ENCODE peak calls at places on chromosomes 4 and X, in seven cellular contexts. One of them, this sample, is unnamed.

GRCh38 chrX:552496-552895 is 78.1 kb upstream of the SHOX start:
- DNase-seq in renal cortical epithelial cell: no peak
- DNase-seq in T47D: no peak
- DNase-seq in CMK: no peak
- DNase-seq in activated effector memory CD4-positive, alpha-beta T cell treated with Interleukin-2 at 50 U/mL for 16 hours: no peak
- DNase-seq in stimulated activated CD4-positive, alpha-beta T cell treated with anti-CD3 and anti-CD28 coated beads, Interleukin-4, amount 100 ng/mL, for 24 hours: no peak
- DNase-seq in left ventricle myocardium inferior: no peak
- DNase-seq in this sample: no peak

GRCh38 chrX:149455934-149456333 is 49.2 kb downstream of the IDS start:
- DNase-seq in renal cortical epithelial cell: no peak
- DNase-seq in T47D: no peak
- DNase-seq in CMK: no peak
- DNase-seq in activated effector memory CD4-positive, alpha-beta T cell treated with Interleukin-2 at 50 U/mL for 16 hours: no peak
- DNase-seq in stimulated activated CD4-positive, alpha-beta T cell treated with anti-CD3 and anti-CD28 coated beads, Interleukin-4, amount 100 ng/mL, for 24 hours: no peak
- DNase-seq in left ventricle myocardium inferior: no peak
- DNase-seq in this sample: no peak

GRCh38 chr4:52966781-52967180 is 104.7 kb downstream of the RASL11B start:
- DNase-seq in renal cortical epithelial cell: no peak
- DNase-seq in T47D: no peak
- DNase-seq in CMK: no peak
- DNase-seq in activated effector memory CD4-positive, alpha-beta T cell treated with Interleukin-2 at 50 U/mL for 16 hours: no peak
- DNase-seq in stimulated activated CD4-positive, alpha-beta T cell treated with anti-CD3 and anti-CD28 coated beads, Interleukin-4, amount 100 ng/mL, for 24 hours: no peak
- DNase-seq in left ventricle myocardium inferior: no peak
- DNase-seq in this sample: peak; percentile 24

GRCh38 chr4:175386776-175387507 is 425.1 kb downstream of the GPM6A start:
- DNase-seq in renal cortical epithelial cell: no peak
- DNase-seq in T47D: no peak
- DNase-seq in CMK: no peak
- DNase-seq in activated effector memory CD4-positive, alpha-beta T cell treated with Interleukin-2 at 50 U/mL for 16 hours: no peak
- DNase-seq in stimulated activated CD4-positive, alpha-beta T cell treated with anti-CD3 and anti-CD28 coated beads, Interleukin-4, amount 100 ng/mL, for 24 hours: no peak
- DNase-seq in left ventricle myocardium inferior: no peak
- DNase-seq in this sample: no peak

GRCh38 chr4:42490015-42490414 is 92.7 kb downstream of the SHISA3 start:
- DNase-seq in renal cortical epithelial cell: no peak
- DNase-seq in T47D: no peak
- DNase-seq in CMK: no peak
- DNase-seq in activated effector memory CD4-positive, alpha-beta T cell treated with Interleukin-2 at 50 U/mL for 16 hours: no peak
- DNase-seq in stimulated activated CD4-positive, alpha-beta T cell treated with anti-CD3 and anti-CD28 coated beads, Interleukin-4, amount 100 ng/mL, for 24 hours: no peak
- DNase-seq in left ventricle myocardium inferior: no peak
- DNase-seq in this sample: no peak

GRCh38 chrX:63922221-63922620 is 137.2 kb upstream of the ARHGEF9 start:
- DNase-seq in renal cortical epithelial cell: peak; percentile 27
- DNase-seq in T47D: peak; percentile 2
- DNase-seq in CMK: no peak
- DNase-seq in activated effector memory CD4-positive, alpha-beta T cell treated with Interleukin-2 at 50 U/mL for 16 hours: no peak
- DNase-seq in stimulated activated CD4-positive, alpha-beta T cell treated with anti-CD3 and anti-CD28 coated beads, Interleukin-4, amount 100 ng/mL, for 24 hours: no peak
- DNase-seq in left ventricle myocardium inferior: no peak
- DNase-seq in this sample: peak; percentile 9

GRCh38 chrX:25130619-25131018 is 114.9 kb upstream of the ARX start:
- DNase-seq in renal cortical epithelial cell: no peak
- DNase-seq in T47D: no peak
- DNase-seq in CMK: no peak
- DNase-seq in activated effector memory CD4-positive, alpha-beta T cell treated with Interleukin-2 at 50 U/mL for 16 hours: no peak
- DNase-seq in stimulated activated CD4-positive, alpha-beta T cell treated with anti-CD3 and anti-CD28 coated beads, Interleukin-4, amount 100 ng/mL, for 24 hours: no peak
- DNase-seq in left ventricle myocardium inferior: no peak
- DNase-seq in this sample: no peak

GRCh38 chrX:96102997-96103396 is 581.6 kb upstream of the DIAPH2 start:
- DNase-seq in renal cortical epithelial cell: no peak
- DNase-seq in T47D: no peak
- DNase-seq in CMK: no peak
- DNase-seq in activated effector memory CD4-positive, alpha-beta T cell treated with Interleukin-2 at 50 U/mL for 16 hours: no peak
- DNase-seq in stimulated activated CD4-positive, alpha-beta T cell treated with anti-CD3 and anti-CD28 coated beads, Interleukin-4, amount 100 ng/mL, for 24 hours: no peak
- DNase-seq in left ventricle myocardium inferior: no peak
- DNase-seq in this sample: no peak

GRCh38 chrX:103362504-103362903 is 6.2 kb downstream of the TCEAL9 start:
- DNase-seq in renal cortical epithelial cell: peak; percentile 91
- DNase-seq in T47D: peak; percentile 2
- DNase-seq in CMK: no peak
- DNase-seq in activated effector memory CD4-positive, alpha-beta T cell treated with Interleukin-2 at 50 U/mL for 16 hours: no peak
- DNase-seq in stimulated activated CD4-positive, alpha-beta T cell treated with anti-CD3 and anti-CD28 coated beads, Interleukin-4, amount 100 ng/mL, for 24 hours: no peak
- DNase-seq in left ventricle myocardium inferior: no peak
- DNase-seq in this sample: peak; percentile 38

GRCh38 chr4:61619528-61619927 is 419.4 kb downstream of the ADGRL3 start:
- DNase-seq in renal cortical epithelial cell: no peak
- DNase-seq in T47D: peak; percentile 9
- DNase-seq in CMK: no peak
- DNase-seq in activated effector memory CD4-positive, alpha-beta T cell treated with Interleukin-2 at 50 U/mL for 16 hours: no peak
- DNase-seq in stimulated activated CD4-positive, alpha-beta T cell treated with anti-CD3 and anti-CD28 coated beads, Interleukin-4, amount 100 ng/mL, for 24 hours: no peak
- DNase-seq in left ventricle myocardium inferior: no peak
- DNase-seq in this sample: no peak

GRCh38 chr4:10091531-10092181 is 24.9 kb downstream of the WDR1 start:
- DNase-seq in renal cortical epithelial cell: no peak
- DNase-seq in T47D: no peak
- DNase-seq in CMK: no peak
- DNase-seq in activated effector memory CD4-positive, alpha-beta T cell treated with Interleukin-2 at 50 U/mL for 16 hours: no peak
- DNase-seq in stimulated activated CD4-positive, alpha-beta T cell treated with anti-CD3 and anti-CD28 coated beads, Interleukin-4, amount 100 ng/mL, for 24 hours: no peak
- DNase-seq in left ventricle myocardium inferior: peak; percentile 16
- DNase-seq in this sample: no peak

GRCh38 chr4:25723409-25723808 is 67.8 kb downstream of the SLC34A2 start:
- DNase-seq in renal cortical epithelial cell: peak; percentile 34
- DNase-seq in T47D: peak; percentile 69
- DNase-seq in CMK: no peak
- DNase-seq in activated effector memory CD4-positive, alpha-beta T cell treated with Interleukin-2 at 50 U/mL for 16 hours: no peak
- DNase-seq in stimulated activated CD4-positive, alpha-beta T cell treated with anti-CD3 and anti-CD28 coated beads, Interleukin-4, amount 100 ng/mL, for 24 hours: no peak
- DNase-seq in left ventricle myocardium inferior: no peak
- DNase-seq in this sample: no peak

GRCh38 chr4:162891788-162892707 is 274.6 kb downstream of the NAF1 start:
- DNase-seq in renal cortical epithelial cell: no peak
- DNase-seq in T47D: no peak
- DNase-seq in CMK: no peak
- DNase-seq in activated effector memory CD4-positive, alpha-beta T cell treated with Interleukin-2 at 50 U/mL for 16 hours: no peak
- DNase-seq in stimulated activated CD4-positive, alpha-beta T cell treated with anti-CD3 and anti-CD28 coated beads, Interleukin-4, amount 100 ng/mL, for 24 hours: no peak
- DNase-seq in left ventricle myocardium inferior: no peak
- DNase-seq in this sample: no peak

GRCh38 chr4:168564024-168564423 is 67.2 kb downstream of the PALLD start:
- DNase-seq in renal cortical epithelial cell: no peak
- DNase-seq in T47D: no peak
- DNase-seq in CMK: no peak
- DNase-seq in activated effector memory CD4-positive, alpha-beta T cell treated with Interleukin-2 at 50 U/mL for 16 hours: no peak
- DNase-seq in stimulated activated CD4-positive, alpha-beta T cell treated with anti-CD3 and anti-CD28 coated beads, Interleukin-4, amount 100 ng/mL, for 24 hours: no peak
- DNase-seq in left ventricle myocardium inferior: no peak
- DNase-seq in this sample: no peak

GRCh38 chr4:17336524-17336941 is 175.4 kb downstream of the QDPR start:
- DNase-seq in renal cortical epithelial cell: peak; percentile 88
- DNase-seq in T47D: no peak
- DNase-seq in CMK: no peak
- DNase-seq in activated effector memory CD4-positive, alpha-beta T cell treated with Interleukin-2 at 50 U/mL for 16 hours: peak; percentile 68
- DNase-seq in stimulated activated CD4-positive, alpha-beta T cell treated with anti-CD3 and anti-CD28 coated beads, Interleukin-4, amount 100 ng/mL, for 24 hours: peak; percentile 81
- DNase-seq in left ventricle myocardium inferior: peak; percentile 16
- DNase-seq in this sample: no peak

GRCh38 chr4:123871351-123871750 is 474.8 kb downstream of the SPRY1 start:
- DNase-seq in renal cortical epithelial cell: peak; percentile 45
- DNase-seq in T47D: no peak
- DNase-seq in CMK: no peak
- DNase-seq in activated effector memory CD4-positive, alpha-beta T cell treated with Interleukin-2 at 50 U/mL for 16 hours: no peak
- DNase-seq in stimulated activated CD4-positive, alpha-beta T cell treated with anti-CD3 and anti-CD28 coated beads, Interleukin-4, amount 100 ng/mL, for 24 hours: no peak
- DNase-seq in left ventricle myocardium inferior: no peak
- DNase-seq in this sample: no peak

GRCh38 chr4:122784261-122784660 is 42.4 kb upstream of the FGF2 start:
- DNase-seq in renal cortical epithelial cell: no peak
- DNase-seq in T47D: no peak
- DNase-seq in CMK: no peak
- DNase-seq in activated effector memory CD4-positive, alpha-beta T cell treated with Interleukin-2 at 50 U/mL for 16 hours: no peak
- DNase-seq in stimulated activated CD4-positive, alpha-beta T cell treated with anti-CD3 and anti-CD28 coated beads, Interleukin-4, amount 100 ng/mL, for 24 hours: no peak
- DNase-seq in left ventricle myocardium inferior: no peak
- DNase-seq in this sample: no peak

GRCh38 chr4:88953400-88953799 is 103.6 kb downstream of the FAM13A start:
- DNase-seq in renal cortical epithelial cell: no peak
- DNase-seq in T47D: no peak
- DNase-seq in CMK: no peak
- DNase-seq in activated effector memory CD4-positive, alpha-beta T cell treated with Interleukin-2 at 50 U/mL for 16 hours: no peak
- DNase-seq in stimulated activated CD4-positive, alpha-beta T cell treated with anti-CD3 and anti-CD28 coated beads, Interleukin-4, amount 100 ng/mL, for 24 hours: no peak
- DNase-seq in left ventricle myocardium inferior: no peak
- DNase-seq in this sample: peak; percentile 22

GRCh38 chr4:184934961-184935360 is 83.3 kb upstream of the HELT start:
- DNase-seq in renal cortical epithelial cell: no peak
- DNase-seq in T47D: peak; percentile 52
- DNase-seq in CMK: no peak
- DNase-seq in activated effector memory CD4-positive, alpha-beta T cell treated with Interleukin-2 at 50 U/mL for 16 hours: no peak
- DNase-seq in stimulated activated CD4-positive, alpha-beta T cell treated with anti-CD3 and anti-CD28 coated beads, Interleukin-4, amount 100 ng/mL, for 24 hours: no peak
- DNase-seq in left ventricle myocardium inferior: no peak
- DNase-seq in this sample: no peak

GRCh38 chr4:38046735-38047487 is 86.7 kb downstream of the PTTG2 start:
- DNase-seq in renal cortical epithelial cell: peak; percentile 47
- DNase-seq in T47D: peak; percentile 55
- DNase-seq in CMK: no peak
- DNase-seq in activated effector memory CD4-positive, alpha-beta T cell treated with Interleukin-2 at 50 U/mL for 16 hours: no peak
- DNase-seq in stimulated activated CD4-positive, alpha-beta T cell treated with anti-CD3 and anti-CD28 coated beads, Interleukin-4, amount 100 ng/mL, for 24 hours: no peak
- DNase-seq in left ventricle myocardium inferior: no peak
- DNase-seq in this sample: peak; percentile 45

GRCh38 chr4:114694770-114695169 is 96.2 kb downstream of the UGT8 start:
- DNase-seq in renal cortical epithelial cell: peak; percentile 41
- DNase-seq in T47D: peak; percentile 42
- DNase-seq in CMK: no peak
- DNase-seq in activated effector memory CD4-positive, alpha-beta T cell treated with Interleukin-2 at 50 U/mL for 16 hours: no peak
- DNase-seq in stimulated activated CD4-positive, alpha-beta T cell treated with anti-CD3 and anti-CD28 coated beads, Interleukin-4, amount 100 ng/mL, for 24 hours: no peak
- DNase-seq in left ventricle myocardium inferior: no peak
- DNase-seq in this sample: peak; percentile 43

GRCh38 chr4:78954048-78954666 is 14.9 kb upstream of the PAQR3 start:
- DNase-seq in renal cortical epithelial cell: peak; percentile 16
- DNase-seq in T47D: peak; percentile 10
- DNase-seq in CMK: no peak
- DNase-seq in activated effector memory CD4-positive, alpha-beta T cell treated with Interleukin-2 at 50 U/mL for 16 hours: no peak
- DNase-seq in stimulated activated CD4-positive, alpha-beta T cell treated with anti-CD3 and anti-CD28 coated beads, Interleukin-4, amount 100 ng/mL, for 24 hours: no peak
- DNase-seq in left ventricle myocardium inferior: no peak
- DNase-seq in this sample: peak; percentile 11

GRCh38 chr4:182067828-182068227 is 175.4 kb upstream of the TENM3 start:
- DNase-seq in renal cortical epithelial cell: no peak
- DNase-seq in T47D: no peak
- DNase-seq in CMK: no peak
- DNase-seq in activated effector memory CD4-positive, alpha-beta T cell treated with Interleukin-2 at 50 U/mL for 16 hours: no peak
- DNase-seq in stimulated activated CD4-positive, alpha-beta T cell treated with anti-CD3 and anti-CD28 coated beads, Interleukin-4, amount 100 ng/mL, for 24 hours: no peak
- DNase-seq in left ventricle myocardium inferior: no peak
- DNase-seq in this sample: no peak

GRCh38 chr4:3484057-3484973 is 21.2 kb downstream of the DOK7 start:
- DNase-seq in renal cortical epithelial cell: peak; percentile 77
- DNase-seq in T47D: peak; percentile 74
- DNase-seq in CMK: peak; percentile 27
- DNase-seq in activated effector memory CD4-positive, alpha-beta T cell treated with Interleukin-2 at 50 U/mL for 16 hours: no peak
- DNase-seq in stimulated activated CD4-positive, alpha-beta T cell treated with anti-CD3 and anti-CD28 coated beads, Interleukin-4, amount 100 ng/mL, for 24 hours: no peak
- DNase-seq in left ventricle myocardium inferior: peak; percentile 83
- DNase-seq in this sample: no peak

GRCh38 chr4:105679186-105679585 is 29.3 kb downstream of the INTS12 start:
- DNase-seq in renal cortical epithelial cell: peak; percentile 26
- DNase-seq in T47D: no peak
- DNase-seq in CMK: no peak
- DNase-seq in activated effector memory CD4-positive, alpha-beta T cell treated with Interleukin-2 at 50 U/mL for 16 hours: no peak
- DNase-seq in stimulated activated CD4-positive, alpha-beta T cell treated with anti-CD3 and anti-CD28 coated beads, Interleukin-4, amount 100 ng/mL, for 24 hours: no peak
- DNase-seq in left ventricle myocardium inferior: no peak
- DNase-seq in this sample: peak; percentile 12

GRCh38 chr4:2249526-2249991 is 7.6 kb upstream of the HAUS3 start:
- DNase-seq in renal cortical epithelial cell: no peak
- DNase-seq in T47D: no peak
- DNase-seq in CMK: no peak
- DNase-seq in activated effector memory CD4-positive, alpha-beta T cell treated with Interleukin-2 at 50 U/mL for 16 hours: no peak
- DNase-seq in stimulated activated CD4-positive, alpha-beta T cell treated with anti-CD3 and anti-CD28 coated beads, Interleukin-4, amount 100 ng/mL, for 24 hours: no peak
- DNase-seq in left ventricle myocardium inferior: no peak
- DNase-seq in this sample: no peak

GRCh38 chr4:18082254-18082653 is 60.7 kb upstream of the LCORL start:
- DNase-seq in renal cortical epithelial cell: no peak
- DNase-seq in T47D: no peak
- DNase-seq in CMK: no peak
- DNase-seq in activated effector memory CD4-positive, alpha-beta T cell treated with Interleukin-2 at 50 U/mL for 16 hours: no peak
- DNase-seq in stimulated activated CD4-positive, alpha-beta T cell treated with anti-CD3 and anti-CD28 coated beads, Interleukin-4, amount 100 ng/mL, for 24 hours: no peak
- DNase-seq in left ventricle myocardium inferior: no peak
- DNase-seq in this sample: no peak

GRCh38 chrX:134761788-134762187 is 103.5 kb upstream of the PLAC1 start:
- DNase-seq in renal cortical epithelial cell: no peak
- DNase-seq in T47D: peak; percentile 23
- DNase-seq in CMK: no peak
- DNase-seq in activated effector memory CD4-positive, alpha-beta T cell treated with Interleukin-2 at 50 U/mL for 16 hours: no peak
- DNase-seq in stimulated activated CD4-positive, alpha-beta T cell treated with anti-CD3 and anti-CD28 coated beads, Interleukin-4, amount 100 ng/mL, for 24 hours: peak; percentile 8
- DNase-seq in left ventricle myocardium inferior: no peak
- DNase-seq in this sample: peak; percentile 35

GRCh38 chr4:69970071-69970470 is 4.5 kb upstream of the CSN2 start:
- DNase-seq in renal cortical epithelial cell: peak; percentile 13
- DNase-seq in T47D: no peak
- DNase-seq in CMK: peak; percentile 18
- DNase-seq in activated effector memory CD4-positive, alpha-beta T cell treated with Interleukin-2 at 50 U/mL for 16 hours: no peak
- DNase-seq in stimulated activated CD4-positive, alpha-beta T cell treated with anti-CD3 and anti-CD28 coated beads, Interleukin-4, amount 100 ng/mL, for 24 hours: no peak
- DNase-seq in left ventricle myocardium inferior: no peak
- DNase-seq in this sample: no peak

GRCh38 chr4:139266583-139267257 is 13.3 kb downstream of the MGARP start:
- DNase-seq in renal cortical epithelial cell: peak; percentile 78
- DNase-seq in T47D: no peak
- DNase-seq in CMK: peak; percentile 37
- DNase-seq in activated effector memory CD4-positive, alpha-beta T cell treated with Interleukin-2 at 50 U/mL for 16 hours: peak; percentile 56
- DNase-seq in stimulated activated CD4-positive, alpha-beta T cell treated with anti-CD3 and anti-CD28 coated beads, Interleukin-4, amount 100 ng/mL, for 24 hours: peak; percentile 85
- DNase-seq in left ventricle myocardium inferior: peak; percentile 76
- DNase-seq in this sample: peak; percentile 85

GRCh38 chrX:17464196-17464595 is 89.2 kb downstream of the NHS start:
- DNase-seq in renal cortical epithelial cell: peak; percentile 90
- DNase-seq in T47D: no peak
- DNase-seq in CMK: no peak
- DNase-seq in activated effector memory CD4-positive, alpha-beta T cell treated with Interleukin-2 at 50 U/mL for 16 hours: no peak
- DNase-seq in stimulated activated CD4-positive, alpha-beta T cell treated with anti-CD3 and anti-CD28 coated beads, Interleukin-4, amount 100 ng/mL, for 24 hours: no peak
- DNase-seq in left ventricle myocardium inferior: no peak
- DNase-seq in this sample: peak; percentile 70

GRCh38 chrX:41043950-41044349 is 41.3 kb upstream of the USP9X start:
- DNase-seq in renal cortical epithelial cell: no peak
- DNase-seq in T47D: no peak
- DNase-seq in CMK: no peak
- DNase-seq in activated effector memory CD4-positive, alpha-beta T cell treated with Interleukin-2 at 50 U/mL for 16 hours: no peak
- DNase-seq in stimulated activated CD4-positive, alpha-beta T cell treated with anti-CD3 and anti-CD28 coated beads, Interleukin-4, amount 100 ng/mL, for 24 hours: no peak
- DNase-seq in left ventricle myocardium inferior: no peak
- DNase-seq in this sample: peak; percentile 76

GRCh38 chrX:135309430-135309923 is at the start of gene ETDC:
- DNase-seq in renal cortical epithelial cell: no peak
- DNase-seq in T47D: no peak
- DNase-seq in CMK: no peak
- DNase-seq in activated effector memory CD4-positive, alpha-beta T cell treated with Interleukin-2 at 50 U/mL for 16 hours: no peak
- DNase-seq in stimulated activated CD4-positive, alpha-beta T cell treated with anti-CD3 and anti-CD28 coated beads, Interleukin-4, amount 100 ng/mL, for 24 hours: no peak
- DNase-seq in left ventricle myocardium inferior: no peak
- DNase-seq in this sample: no peak

GRCh38 chr4:56460085-56460484 is 7.3 kb upstream of the SRP72 start:
- DNase-seq in renal cortical epithelial cell: no peak
- DNase-seq in T47D: no peak
- DNase-seq in CMK: no peak
- DNase-seq in activated effector memory CD4-positive, alpha-beta T cell treated with Interleukin-2 at 50 U/mL for 16 hours: no peak
- DNase-seq in stimulated activated CD4-positive, alpha-beta T cell treated with anti-CD3 and anti-CD28 coated beads, Interleukin-4, amount 100 ng/mL, for 24 hours: no peak
- DNase-seq in left ventricle myocardium inferior: no peak
- DNase-seq in this sample: no peak

GRCh38 chrX:63918611-63919010 is 133.6 kb upstream of the ARHGEF9 start:
- DNase-seq in renal cortical epithelial cell: no peak
- DNase-seq in T47D: peak; percentile 13
- DNase-seq in CMK: no peak
- DNase-seq in activated effector memory CD4-positive, alpha-beta T cell treated with Interleukin-2 at 50 U/mL for 16 hours: no peak
- DNase-seq in stimulated activated CD4-positive, alpha-beta T cell treated with anti-CD3 and anti-CD28 coated beads, Interleukin-4, amount 100 ng/mL, for 24 hours: no peak
- DNase-seq in left ventricle myocardium inferior: no peak
- DNase-seq in this sample: peak; percentile 31

GRCh38 chr4:29319663-29320340 is 1400.4 kb upstream of the PCDH7 start:
- DNase-seq in renal cortical epithelial cell: no peak
- DNase-seq in T47D: no peak
- DNase-seq in CMK: no peak
- DNase-seq in activated effector memory CD4-positive, alpha-beta T cell treated with Interleukin-2 at 50 U/mL for 16 hours: no peak
- DNase-seq in stimulated activated CD4-positive, alpha-beta T cell treated with anti-CD3 and anti-CD28 coated beads, Interleukin-4, amount 100 ng/mL, for 24 hours: no peak
- DNase-seq in left ventricle myocardium inferior: no peak
- DNase-seq in this sample: peak; percentile 4

GRCh38 chr4:76989391-76990061 is 40.0 kb downstream of the SEPTIN11 start:
- DNase-seq in renal cortical epithelial cell: no peak
- DNase-seq in T47D: no peak
- DNase-seq in CMK: no peak
- DNase-seq in activated effector memory CD4-positive, alpha-beta T cell treated with Interleukin-2 at 50 U/mL for 16 hours: peak; percentile 57
- DNase-seq in stimulated activated CD4-positive, alpha-beta T cell treated with anti-CD3 and anti-CD28 coated beads, Interleukin-4, amount 100 ng/mL, for 24 hours: peak; percentile 49
- DNase-seq in left ventricle myocardium inferior: no peak
- DNase-seq in this sample: no peak